ENCODE peak calls at places on chromosomes 6 and 20, in six cellular contexts. F is colonic mucosa, R is mammary epithelial cell, G is neural progenitor cell, E is A549, X is A673. A is an unnamed sample.

GRCh38 chr6:71124340-71124739 is 164.3 kb upstream of the OGFRL1 start:
- DNase-seq in G (no peak), F (no peak), E (no peak), X (peak), R (no peak), A (no peak)

GRCh38 chr6:87918461-87918941 is 129.1 kb upstream of the SPACA1 start:
- DNase-seq in E (no peak), G (no peak), X (peak), F (no peak), R (no peak), A (no peak)

GRCh38 chr6:130008236-130008873 is 10.0 kb upstream of the L3MBTL3 start:
- DNase-seq in X (no peak), E (no peak), F (no peak), R (no peak), G (no peak), A (no peak)

GRCh38 chr6:68069921-68070709 is 565.0 kb upstream of the ADGRB3 start:
- DNase-seq in X (no peak), R (no peak), G (no peak), F (no peak), E (no peak), A (no peak)

GRCh38 chr6:85662251-85662650 is 19.6 kb upstream of the SYNCRIP start:
- DNase-seq in F (no peak), E (no peak), X (no peak), G (no peak), R (no peak), A (no peak)

GRCh38 chr20:21397341-21398108 is at the start of gene NKX2-4:
- DNase-seq in R (no peak), X (peak), G (peak), F (no peak), E (no peak), A (no peak)

GRCh38 chr20:57714409-57715267 is 4.8 kb upstream of the PMEPA1 start:
- DNase-seq in G (no peak), E (peak), F (no peak), X (no peak), R (peak), A (no peak)

GRCh38 chr6:17012421-17013225 is 89.2 kb upstream of the STMND1 start:
- DNase-seq in R (peak), X (peak), G (peak), F (no peak), E (no peak), A (no peak)

GRCh38 chr20:9068232-9068781 is 580 bp upstream of the PLCB4 start:
- DNase-seq in R (no peak), E (peak), X (peak), F (peak), G (peak), A (no peak)

GRCh38 chr6:24334285-24334684 is 23.6 kb downstream of the DCDC2 start:
- DNase-seq in R (no peak), X (no peak), E (no peak), F (no peak), G (no peak), A (no peak)

GRCh38 chr6:51976374-51976773 is 111.0 kb downstream of the PKHD1 start:
- DNase-seq in R (no peak), G (no peak), E (no peak), X (no peak), F (no peak), A (no peak)

GRCh38 chr6:43488667-43489276 is 11.4 kb downstream of the TJAP1 start:
- DNase-seq in G (no peak), R (no peak), X (no peak), E (no peak), F (no peak), A (no peak)

GRCh38 chr6:34391023-34391485 is 1.4 kb downstream of the NUDT3 start:
- DNase-seq in G (no peak), E (peak), F (peak), X (peak), R (peak), A (peak)

GRCh38 chr6:5783584-5784089 is 223.1 kb downstream of the NRN1 start:
- DNase-seq in R (no peak), E (no peak), F (no peak), G (no peak), X (no peak), A (peak)

GRCh38 chr6:166775180-166775922 is 148.3 kb upstream of the RPS6KA2 start:
- DNase-seq in G (peak), R (peak), E (peak), F (peak), X (peak), A (no peak)

GRCh38 chr20:38221041-38221589 is 39.4 kb downstream of the KIAA1755 start:
- DNase-seq in E (peak), G (peak), X (peak), F (peak), R (peak), A (peak)

GRCh38 chr6:14709900-14710299 is 536.0 kb upstream of the JARID2 start:
- DNase-seq in X (no peak), F (no peak), E (no peak), R (no peak), G (no peak), A (no peak)

GRCh38 chr6:14713008-14713452 is 532.8 kb upstream of the JARID2 start:
- DNase-seq in E (peak), F (no peak), G (no peak), R (peak), X (no peak), A (no peak)

GRCh38 chr6:14711704-14712397 is 534.0 kb upstream of the JARID2 start:
- DNase-seq in F (no peak), G (no peak), R (no peak), X (no peak), E (no peak), A (no peak)

GRCh38 chr6:14710421-14710820 is 535.4 kb upstream of the JARID2 start:
- DNase-seq in R (no peak), X (no peak), E (no peak), F (no peak), G (no peak), A (no peak)

GRCh38 chr6:14711056-14711703 is 534.7 kb upstream of the JARID2 start:
- DNase-seq in E (peak), G (peak), X (peak), R (peak), F (peak), A (no peak)
- TF ChIP-seq CTCF in E (peak), G (peak), X (peak), R (peak), F (peak), A (no peak)

DNA sequence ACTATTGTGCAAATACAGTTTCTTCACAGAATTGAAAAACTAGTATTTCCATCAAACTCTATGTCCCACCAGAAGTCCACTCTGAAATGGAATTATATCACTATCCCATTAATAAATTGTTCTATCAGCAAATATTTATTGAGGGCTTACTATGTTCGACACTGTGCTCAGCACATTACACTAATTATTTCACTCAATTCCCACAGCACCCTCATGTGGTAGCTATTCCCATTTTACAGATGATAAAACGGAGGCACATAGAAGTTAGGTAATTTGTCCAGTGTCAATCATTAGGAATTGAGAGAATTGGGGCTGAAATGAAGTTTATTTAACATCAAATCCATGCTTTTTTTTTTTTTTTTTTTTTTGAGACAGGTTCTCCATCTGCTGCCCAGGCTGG is 52.5 kb downstream of the MKKS start:
- DNase-seq in G (no peak), F (no peak), E (no peak), R (no peak), X (peak), A (no peak)
- TF ChIP-seq CTCF in G (no peak), F (no peak), E (peak), R (no peak), X (peak), A (no peak)

GRCh38 chr6:159540152-159540551 is 152.9 kb downstream of the SOD2 start:
- DNase-seq in X (peak), R (peak), F (no peak), G (peak), E (no peak), A (no peak)
- TF ChIP-seq CTCF in X (peak), R (no peak), F (no peak), G (peak), E (no peak), A (no peak)

GRCh38 chr6:111032493-111033140 is 50.8 kb downstream of the RPF2 start:
- DNase-seq in E (no peak), F (no peak), X (no peak), G (no peak), R (no peak), A (no peak)

GRCh38 chr6:111031151-111031550 is 49.3 kb downstream of the RPF2 start:
- DNase-seq in E (no peak), X (no peak), R (no peak), G (no peak), F (no peak), A (no peak)

GRCh38 chr6:111030008-111031006 is 48.5 kb downstream of the RPF2 start:
- DNase-seq in G (no peak), F (no peak), X (no peak), E (no peak), R (no peak), A (no peak)

GRCh38 chr6:111024661-111025060 is 42.8 kb downstream of the RPF2 start:
- DNase-seq in R (no peak), X (no peak), F (no peak), G (no peak), E (no peak), A (no peak)

GRCh38 chr6:111027219-111027618 is 45.4 kb downstream of the RPF2 start:
- DNase-seq in E (no peak), R (no peak), G (no peak), X (no peak), F (no peak), A (no peak)
- TF ChIP-seq CTCF in E (no peak), R (peak), G (peak), X (peak), F (no peak), A (no peak)

GRCh38 chr20:53579581-53580375 is 13.9 kb downstream of the ZNF217 start:
- DNase-seq in G (no peak), F (peak), E (no peak), R (peak), X (peak), A (peak)
- TF ChIP-seq CTCF in G (no peak), F (no peak), E (no peak), R (no peak), X (no peak), A (no peak)

DNA sequence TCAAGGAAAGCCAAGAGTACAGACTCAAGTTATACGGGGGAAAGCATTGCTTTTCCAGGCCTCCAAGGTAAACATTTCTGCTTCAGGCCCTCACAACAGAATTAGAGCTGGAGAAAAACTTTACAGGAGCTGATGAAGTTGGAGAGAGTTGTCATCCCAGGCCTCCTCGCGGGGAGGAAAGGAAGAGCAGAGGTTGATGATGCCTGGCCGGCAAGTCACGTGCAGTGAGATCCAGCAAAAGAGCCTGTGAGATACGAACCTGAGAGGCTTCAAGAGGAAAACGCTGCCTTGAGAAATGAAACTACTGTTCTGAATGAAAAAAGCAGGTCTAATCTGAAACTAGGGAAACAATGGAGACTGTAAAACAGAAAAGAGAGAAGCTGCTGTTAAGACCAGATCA is 122.9 kb downstream of the FAM120B start:
- DNase-seq in E (no peak), R (no peak), G (no peak), F (no peak), X (no peak), A (no peak)
- TF ChIP-seq CTCF in E (no peak), R (no peak), G (no peak), F (no peak), X (no peak), A (no peak)

DNA sequence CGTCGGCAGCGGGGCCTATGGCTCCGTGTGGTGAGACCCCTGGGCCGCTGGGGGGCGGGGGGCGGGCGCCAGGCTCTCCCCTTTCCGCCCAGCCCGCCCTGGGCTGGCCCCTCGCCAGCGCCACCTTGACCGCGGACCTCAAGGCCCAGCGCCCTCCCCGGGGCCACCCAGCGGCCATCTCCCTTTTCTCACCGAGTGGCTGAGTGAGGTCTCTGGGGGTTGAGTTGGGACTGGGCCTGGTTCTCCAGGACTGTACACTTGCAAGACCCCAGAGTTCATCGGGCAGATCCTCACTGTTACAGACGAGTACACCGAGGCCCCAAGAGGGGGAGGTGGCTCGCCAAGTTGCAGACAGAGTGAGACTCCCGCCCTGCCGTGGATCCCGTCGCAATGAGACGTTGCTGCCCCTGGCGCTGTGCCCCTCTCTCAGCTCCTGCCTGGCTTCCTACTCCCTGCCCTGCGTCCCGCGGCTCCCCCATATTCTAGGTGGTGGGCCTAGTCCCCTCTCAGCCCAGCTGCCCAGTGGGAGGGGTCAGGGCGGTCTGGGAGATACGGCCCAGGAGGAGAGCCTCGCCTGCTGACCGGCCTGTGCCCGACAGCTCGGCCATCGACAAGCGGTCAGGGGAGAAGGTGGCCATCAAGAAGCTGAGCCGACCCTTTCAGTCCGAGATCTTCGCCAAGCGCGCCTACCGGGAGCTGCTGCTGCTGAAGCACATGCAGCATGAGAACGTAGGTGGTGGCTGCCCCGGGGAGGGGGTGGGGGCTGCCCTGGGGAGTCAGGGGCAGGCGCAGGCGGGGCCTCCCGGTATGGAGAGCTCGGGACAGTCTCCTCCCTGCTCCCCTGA is 581 bp downstream of the MAPK13 start:
- DNase-seq in F (peak), G (peak), X (no peak), E (no peak), R (no peak), A (peak)
- TF ChIP-seq CTCF in F (no peak), G (peak), X (no peak), E (no peak), R (peak), A (no peak)

GRCh38 chr6:7143161-7143974 is 35.6 kb downstream of the RREB1 start:
- DNase-seq in X (no peak), R (no peak), E (no peak), F (no peak), G (no peak), A (no peak)
- TF ChIP-seq CTCF in X (peak), R (no peak), E (no peak), F (no peak), G (peak), A (no peak)

DNA sequence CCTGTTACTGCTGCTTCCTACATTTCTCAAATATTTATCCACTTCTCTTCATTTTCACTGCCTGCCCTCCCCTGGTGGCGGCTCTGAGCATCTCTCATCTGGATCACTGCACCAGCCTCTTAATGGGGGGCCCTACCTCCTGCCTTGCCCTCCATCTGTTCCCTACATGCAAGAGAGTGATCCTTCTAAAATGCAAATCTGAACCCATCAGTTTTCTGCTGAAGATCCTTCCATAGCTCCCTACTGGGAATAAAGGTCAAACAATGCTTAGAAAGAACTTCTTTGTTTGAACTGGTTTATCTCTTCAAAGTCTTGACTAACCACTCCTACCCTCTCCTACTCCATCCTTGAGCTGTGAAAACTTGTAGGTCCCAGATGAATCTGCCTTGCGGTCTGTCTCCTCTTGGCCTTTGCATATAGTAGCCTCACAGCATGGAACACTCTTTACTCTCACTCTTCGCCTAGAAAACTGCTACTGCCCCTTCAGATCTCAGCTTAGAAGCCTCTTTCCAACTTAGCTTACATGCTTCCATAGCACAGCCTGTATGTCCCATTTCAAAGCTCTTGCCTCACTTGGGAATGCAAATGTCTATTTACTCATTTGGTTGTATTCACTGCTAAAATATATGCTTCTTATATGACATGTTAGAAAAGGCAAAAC is 119.3 kb downstream of the QRSL1 start:
- DNase-seq in E (no peak), R (no peak), F (no peak), G (no peak), X (no peak), A (no peak)
- TF ChIP-seq CTCF in E (no peak), R (no peak), F (no peak), G (peak), X (no peak), A (no peak)

A was measured in lower leg skin.